ENCODE peak calls at places on chromosome 19, in five cellular contexts. G is lower leg skin, X is endodermal cell, V is AG04450, J is heart right ventricle. Z is an unnamed sample.

GRCh38 chr19:609001-609340 is 19.3 kb downstream of the HCN2 start:
- DNase-seq in G (peak; percentile 91), X (no peak), V (no peak), J (no peak), Z (peak; percentile 83)

GRCh38 chr19:50309396-50310125 is 19.6 kb downstream of the KCNC3 start:
- DNase-seq in G (no peak), X (peak; percentile 33), V (no peak), J (no peak), Z (no peak)

GRCh38 chr19:46976845-46977320 is 42.8 kb upstream of the NPAS1 start:
- DNase-seq in G (peak; percentile 92), X (peak; percentile 94), V (no peak), J (no peak), Z (peak; percentile 70)

GRCh38 chr19:38204096-38204495 is 19.9 kb downstream of the DPF1 start:
- DNase-seq in G (no peak), X (no peak), V (no peak), J (no peak), Z (no peak)

GRCh38 chr19:23758187-23759074 is at the start of gene ZNF681:
- DNase-seq in G (peak; percentile 97), X (peak; percentile 93), V (peak; percentile 61), J (peak; percentile 93), Z (peak; percentile 74)

GRCh38 chr19:51101171-51101865 is 6.9 kb downstream of the CTU1 start:
- DNase-seq in G (no peak), X (no peak), V (no peak), J (no peak), Z (no peak)

GRCh38 chr19:45568732-45569131 is 15.9 kb downstream of the OPA3 start:
- DNase-seq in G (no peak), X (no peak), V (no peak), J (no peak), Z (no peak)

GRCh38 chr19:54262066-54262465 is 5.0 kb upstream of the LILRB5 start:
- DNase-seq in G (peak; percentile 70), X (peak; percentile 32), V (no peak), J (no peak), Z (no peak)

GRCh38 chr19:48618278-48618915 is 581 bp downstream of the RPL18 start:
- DNase-seq in G (no peak), X (no peak), V (no peak), J (no peak), Z (no peak)

GRCh38 chr19:17581211-17581874 is 25.9 kb downstream of the COLGALT1 start:
- DNase-seq in G (no peak), X (no peak), V (no peak), J (no peak), Z (no peak)

GRCh38 chr19:44741258-44741731 is 7.2 kb upstream of the BCL3 start:
- DNase-seq in G (no peak), X (no peak), V (no peak), J (peak; percentile 15), Z (no peak)

GRCh38 chr19:50005428-50005827 is 19.7 kb downstream of the VRK3 start:
- DNase-seq in G (no peak), X (no peak), V (no peak), J (no peak), Z (no peak)

GRCh38 chr19:54644056-54644455 is 13.8 kb downstream of the LILRB1 start:
- DNase-seq in G (peak; percentile 84), X (no peak), V (no peak), J (peak; percentile 33), Z (no peak)

GRCh38 chr19:29674374-29675119 is 9.3 kb downstream of the PLEKHF1 start:
- DNase-seq in G (peak; percentile 74), X (no peak), V (no peak), J (no peak), Z (no peak)

GRCh38 chr19:5927439-5927821 is 13.4 kb downstream of the CAPS start:
- DNase-seq in G (no peak), X (no peak), V (no peak), J (no peak), Z (no peak)

GRCh38 chr19:8846819-8847218 is 14.6 kb downstream of the MBD3L1 start:
- DNase-seq in G (no peak), X (no peak), V (no peak), J (no peak), Z (no peak)

GRCh38 chr19:28563964-28564914 is 648.7 kb downstream of the UQCRFS1 start:
- DNase-seq in G (no peak), X (peak; percentile 26), V (no peak), J (no peak), Z (no peak)

GRCh38 chr19:52599241-52599640 is 29.2 kb downstream of the ZNF701 start:
- DNase-seq in G (no peak), X (no peak), V (no peak), J (no peak), Z (no peak)

GRCh38 chr19:2047076-2047448 is 4.0 kb downstream of the MKNK2 start:
- DNase-seq in G (no peak), X (no peak), V (no peak), J (no peak), Z (no peak)

GRCh38 chr19:41376241-41376997 is at the start of gene TMEM91:
- DNase-seq in G (peak; percentile 91), X (peak; percentile 89), V (no peak), J (peak; percentile 29), Z (no peak)

GRCh38 chr19:4368128-4368820 is 24.9 kb downstream of the MPND start:
- DNase-seq in G (peak; percentile 88), X (peak; percentile 54), V (no peak), J (no peak), Z (no peak)

GRCh38 chr19:55336101-55336500 is 3.6 kb upstream of the KMT5C start:
- DNase-seq in G (no peak), X (no peak), V (no peak), J (no peak), Z (no peak)

GRCh38 chr19:9909251-9909650 is 27.1 kb downstream of the OLFM2 start:
- DNase-seq in G (no peak), X (no peak), V (no peak), J (no peak), Z (no peak)

GRCh38 chr19:38173324-38174041 is 50.5 kb downstream of the DPF1 start:
- DNase-seq in G (peak; percentile 92), X (no peak), V (no peak), J (peak; percentile 79), Z (no peak)

GRCh38 chr19:45211751-45212381 is 33.3 kb downstream of the BLOC1S3 start:
- DNase-seq in G (peak; percentile 89), X (no peak), V (no peak), J (peak; percentile 67), Z (no peak)

GRCh38 chr19:18304496-18305312 is 18.2 kb downstream of the LSM4 start:
- DNase-seq in G (peak; percentile 98), X (peak; percentile 84), V (no peak), J (peak; percentile 89), Z (peak; percentile 82)

GRCh38 chr19:54338521-54338920 is 441 bp downstream of the LILRA4 start:
- DNase-seq in G (peak; percentile 66), X (no peak), V (no peak), J (no peak), Z (no peak)

GRCh38 chr19:54424201-54424600 is 8.9 kb downstream of the TTYH1 start:
- DNase-seq in G (no peak), X (no peak), V (no peak), J (no peak), Z (no peak)

GRCh38 chr19:19064811-19065745 is 1.3 kb downstream of the SLC25A42 start:
- DNase-seq in G (no peak), X (peak; percentile 71), V (no peak), J (no peak), Z (no peak)

GRCh38 chr19:55355213-55355821 is 798 bp upstream of the COX6B2 start:
- DNase-seq in G (no peak), X (peak; percentile 66), V (no peak), J (no peak), Z (no peak)

GRCh38 chr19:11019824-11020223 is 59.0 kb downstream of the SMARCA4 start:
- DNase-seq in G (no peak), X (no peak), V (no peak), J (peak; percentile 26), Z (no peak)

GRCh38 chr19:14473915-14474578 is 1.1 kb downstream of the PTGER1 start:
- DNase-seq in G (no peak), X (no peak), V (no peak), J (no peak), Z (no peak)
- TF ChIP-seq CTCF in G (no peak), X (no peak), V (no peak), J (no peak), Z (no peak)

DNA sequence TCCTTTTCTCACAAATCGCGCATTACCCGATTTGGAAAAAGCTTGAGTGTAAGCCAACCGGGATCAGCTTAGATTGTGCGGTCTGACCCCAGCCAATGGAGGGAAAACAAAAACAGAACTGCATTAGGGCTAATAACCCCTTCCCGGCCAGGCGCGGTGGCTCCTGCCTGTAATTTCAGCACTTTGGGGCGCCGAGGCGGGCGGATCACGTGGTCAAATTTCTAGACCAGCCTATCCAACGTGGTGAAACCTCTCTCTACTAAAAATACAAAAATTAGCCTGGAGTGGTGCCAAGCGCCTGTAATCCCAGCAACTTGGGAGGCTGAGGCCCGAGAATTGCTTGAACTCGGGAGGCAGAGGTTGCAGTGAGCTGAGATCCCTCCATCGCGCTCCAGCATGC is 896 bp downstream of the ZNF90 start:
- DNase-seq in G (peak; percentile 85), X (peak; percentile 75), V (no peak), J (peak; percentile 16), Z (no peak)
- H3K4me3 ChIP-seq in G (peak overlapping the region; percentile 23), X (peak overlapping the region; percentile 87), V (peak overlapping the region; percentile 68), J (peak overlapping the region; percentile 62), Z (peak overlapping the region; percentile 71)

DNA sequence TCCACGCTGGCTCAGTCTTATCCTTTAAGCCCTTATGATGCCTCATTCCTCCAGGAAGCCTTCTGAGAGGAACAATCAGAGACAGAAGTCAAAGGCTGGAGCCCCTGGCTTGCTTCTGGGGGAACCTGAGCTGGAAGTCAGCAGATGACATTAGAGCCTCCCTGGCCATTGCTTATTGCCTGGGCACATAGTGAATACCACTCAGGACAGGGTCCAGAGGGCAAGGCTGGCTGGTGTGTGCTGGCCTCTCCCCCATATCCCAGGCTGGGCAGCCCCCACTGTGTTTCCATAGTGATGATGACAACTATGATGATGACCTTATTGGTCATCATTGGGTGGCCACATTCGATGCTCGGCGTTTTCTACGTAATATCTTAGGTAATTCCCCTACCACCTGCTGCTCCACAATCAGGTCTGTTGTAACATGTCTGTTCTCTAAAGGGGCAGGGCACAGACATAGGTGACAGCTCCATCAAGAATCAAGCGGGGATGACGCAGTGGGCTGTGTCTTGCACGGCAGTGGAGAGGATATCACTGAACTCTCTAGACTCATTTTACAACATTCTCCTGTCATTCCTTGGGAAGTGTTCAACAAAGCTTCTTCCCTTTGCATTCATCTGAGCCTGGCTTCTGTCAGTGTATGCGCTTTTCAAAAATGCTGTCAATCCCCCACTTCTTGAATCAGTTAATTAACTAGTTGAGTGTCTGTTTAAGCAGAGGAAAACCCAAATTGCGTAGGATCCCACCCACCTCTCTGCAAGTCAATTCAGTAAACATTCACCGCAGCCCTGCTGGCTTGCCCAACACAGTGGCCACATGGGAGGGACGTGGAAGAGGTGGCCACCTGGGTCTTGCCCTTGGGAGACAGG is 89.4 kb upstream of the TSHZ3 start:
- DNase-seq in G (no peak), X (no peak), V (no peak), J (no peak), Z (no peak)
- TF ChIP-seq CTCF in G (no peak), X (no peak), V (no peak), J (no peak), Z (no peak)

GRCh38 chr19:33751386-33751770 is 45.3 kb upstream of the KCTD15 start:
- DNase-seq in G (no peak), X (no peak), V (no peak), J (no peak), Z (no peak)
- H3K4me3 ChIP-seq in G (no peak overlapping the region), X (no peak overlapping the region), V (no peak overlapping the region), J (no peak overlapping the region), Z (no peak overlapping the region)

Z was measured in retinal pigment epithelial cell.